ENCODE peak calls at places on chromosomes 2 and 18, in four cellular contexts. W, F, T and Y are unnamed samples.

GRCh38 chr2:64766841-64767669 is 113.3 kb upstream of the SERTAD2 start:
- DNase-seq in W (peak; percentile 60), F (peak; percentile 48), T (no peak), Y (no peak)

GRCh38 chr18:28559511-28559910 is 382.6 kb upstream of the CDH2 start:
- DNase-seq in W (no peak), F (no peak), T (no peak), Y (no peak)

GRCh38 chr2:182685552-182685951 is 30.5 kb upstream of the DNAJC10 start:
- DNase-seq in W (no peak), F (no peak), T (no peak), Y (no peak)

GRCh38 chr18:36579311-36579710 is 249.5 kb downstream of the TPGS2 start:
- DNase-seq in W (peak; percentile 6), F (no peak), T (no peak), Y (no peak)

GRCh38 chr18:10122116-10122515 is 208.3 kb downstream of the VAPA start:
- DNase-seq in W (peak; percentile 86), F (peak; percentile 93), T (no peak), Y (peak; percentile 88)

GRCh38 chr2:45123521-45124191 is 114.4 kb upstream of the SIX2 start:
- DNase-seq in W (no peak), F (no peak), T (no peak), Y (no peak)

GRCh38 chr2:216281316-216281715 is 91.0 kb downstream of the MARCHF4 start:
- DNase-seq in W (no peak), F (no peak), T (no peak), Y (no peak)

GRCh38 chr18:74856967-74857366 is 259.3 kb downstream of the ZNF407 start:
- DNase-seq in W (no peak), F (no peak), T (no peak), Y (no peak)

GRCh38 chr2:68971591-68972231 is 2.7 kb upstream of the GKN1 start:
- DNase-seq in W (peak; percentile 87), F (peak; percentile 92), T (no peak), Y (peak; percentile 98)

GRCh38 chr2:219567131-219567530 is 4.2 kb downstream of the OBSL1 start:
- DNase-seq in W (no peak), F (no peak), T (no peak), Y (no peak)

GRCh38 chr2:142130111-142131015 is 453 bp downstream of the LRP1B start:
- DNase-seq in W (peak; percentile 68), F (peak; percentile 86), T (peak; percentile 19), Y (no peak)

GRCh38 chr2:37456479-37456878 is 112.0 kb downstream of the QPCT start:
- DNase-seq in W (peak; percentile 40), F (no peak), T (no peak), Y (no peak)

GRCh38 chr2:83990601-83991000 is 468.5 kb downstream of the SUCLG1 start:
- DNase-seq in W (no peak), F (no peak), T (no peak), Y (no peak)

GRCh38 chr2:202831241-202831997 is 40.1 kb downstream of the ICA1L start:
- DNase-seq in W (peak; percentile 79), F (peak; percentile 74), T (no peak), Y (peak; percentile 52)

GRCh38 chr2:144694456-144694855 is 174.5 kb upstream of the ZEB2 start:
- DNase-seq in W (no peak), F (no peak), T (no peak), Y (no peak)

GRCh38 chr18:62409821-62410220 is 84.7 kb downstream of the TNFRSF11A start:
- DNase-seq in W (no peak), F (no peak), T (no peak), Y (no peak)

GRCh38 chr2:58708565-58708964 is 467.4 kb upstream of the FANCL start:
- DNase-seq in W (no peak), F (no peak), T (no peak), Y (no peak)
- TF ChIP-seq CTCF in W (no peak), F (no peak), T (no peak), Y (no peak)

GRCh38 chr18:13680612-13681011 is 45.7 kb downstream of the FAM210A start:
- DNase-seq in W (peak; percentile 32), F (no peak), T (no peak), Y (no peak)
- TF ChIP-seq CTCF in W (peak; percentile 51), F (no peak), T (peak; percentile 18), Y (peak; percentile 41)

DNA sequence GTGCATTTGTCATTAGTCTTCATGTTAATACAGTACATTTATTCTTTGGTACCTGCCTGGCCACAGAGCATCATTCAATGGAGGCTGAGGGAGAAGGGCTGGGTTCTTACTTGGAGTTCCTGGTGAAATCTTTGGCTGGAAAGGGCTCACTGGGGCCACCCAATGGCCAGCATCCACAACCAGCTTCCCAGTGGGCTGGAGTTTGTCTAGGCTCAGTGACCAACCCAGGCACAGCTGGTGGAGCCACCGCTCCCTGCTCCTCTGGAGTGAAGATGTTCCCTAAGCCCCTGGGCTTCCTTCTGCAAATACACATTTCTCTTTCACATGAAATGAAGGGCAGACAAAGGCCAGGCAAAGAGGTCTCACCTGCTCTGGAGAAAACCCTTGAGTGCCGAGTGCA is 34.4 kb downstream of the EHD3 start:
- DNase-seq in W (no peak), F (peak; percentile 39), T (no peak), Y (no peak)
- TF ChIP-seq CTCF in W (no peak), F (no peak), T (no peak), Y (peak; percentile 26)

GRCh38 chr2:204023088-204023487 is 86.5 kb downstream of the ICOS start:
- DNase-seq in W (no peak), F (no peak), T (no peak), Y (no peak)

GRCh38 chr2:204024906-204025475 is 88.4 kb downstream of the ICOS start:
- DNase-seq in W (no peak), F (no peak), T (no peak), Y (no peak)

GRCh38 chr2:204024503-204024902 is 87.9 kb downstream of the ICOS start:
- DNase-seq in W (peak; percentile 41), F (peak; percentile 52), T (no peak), Y (peak; percentile 26)

GRCh38 chr2:204027105-204027504 is 90.5 kb downstream of the ICOS start:
- DNase-seq in W (peak; percentile 8), F (no peak), T (no peak), Y (no peak)

GRCh38 chr2:204026294-204026693 is 89.7 kb downstream of the ICOS start:
- DNase-seq in W (no peak), F (no peak), T (no peak), Y (no peak)
- TF ChIP-seq CTCF in W (peak; percentile 6), F (no peak), T (no peak), Y (peak; percentile 58)

GRCh38 chr2:30225131-30225762 is 6.1 kb upstream of the LBH start:
- DNase-seq in W (peak; percentile 94), F (peak; percentile 35), T (no peak), Y (peak; percentile 23)
- TF ChIP-seq CTCF in W (no peak), F (no peak), T (no peak), Y (no peak)